ENCODE peak calls at places on chromosomes 6 and 20, in four cellular contexts. V, Q, I and L are unnamed samples.
A peak's percentile ranks its signal among the peaks of the same experiment; 100 is the strongest.

GRCh38 chr20:15604406-15604805 is 968.8 kb downstream of the KIF16B start:
- DNase-seq in V (no peak), Q (no peak), I (no peak), L (no peak)

GRCh38 chr6:53394704-53395103 is 46.0 kb upstream of the ELOVL5 start:
- DNase-seq in V (no peak), Q (no peak), I (no peak), L (no peak)

GRCh38 chr6:912871-913663 is 220.1 kb upstream of the EXOC2 start:
- DNase-seq in V (peak; percentile 47), Q (peak; percentile 39), I (peak; percentile 7), L (peak; percentile 81)

GRCh38 chr6:72048080-72048479 is 161.7 kb downstream of the RIMS1 start:
- DNase-seq in V (no peak), Q (no peak), I (no peak), L (peak; percentile 56)

GRCh38 chr6:53768636-53769035 is 26.2 kb upstream of the LRRC1 start:
- DNase-seq in V (peak; percentile 28), Q (no peak), I (no peak), L (peak; percentile 28)

GRCh38 chr6:156916108-156916801 is 139.1 kb downstream of the ARID1B start:
- DNase-seq in V (peak; percentile 37), Q (no peak), I (no peak), L (no peak)

GRCh38 chr20:59598625-59599310 is 5.6 kb upstream of the PHACTR3 start:
- DNase-seq in V (no peak), Q (no peak), I (peak; percentile 8), L (peak; percentile 42)

GRCh38 chr6:159044899-159045727 is at the start of gene TAGAP:
- DNase-seq in V (peak; percentile 2), Q (no peak), I (no peak), L (peak; percentile 42)

GRCh38 chr20:31595654-31596411 is 9.3 kb upstream of the ID1 start:
- DNase-seq in V (peak; percentile 86), Q (peak; percentile 90), I (peak; percentile 40), L (peak; percentile 98)

GRCh38 chr6:110517601-110518280 is 41.3 kb upstream of the SLC22A16 start:
- DNase-seq in V (no peak), Q (no peak), I (no peak), L (no peak)

GRCh38 chr6:82766476-82766875 is 299.2 kb downstream of the UBE3D start:
- DNase-seq in V (no peak), Q (no peak), I (peak; percentile 21), L (no peak)

GRCh38 chr6:43951063-43951755 is 176.0 kb downstream of the MRPL14 start:
- DNase-seq in V (no peak), Q (peak; percentile 56), I (no peak), L (peak; percentile 51)

GRCh38 chr20:47790032-47790965 is 5.0 kb upstream of the SULF2 start:
- DNase-seq in V (peak; percentile 70), Q (no peak), I (peak; percentile 92), L (peak; percentile 88)
- H3K9ac ChIP-seq in V (no peak overlapping the region), Q (no peak overlapping the region), I (peak overlapping the region; percentile 37), L (no peak overlapping the region)

GRCh38 chr6:149964243-149965190 is 774 bp downstream of the ULBP1 start:
- DNase-seq in V (peak; percentile 16), Q (no peak), I (no peak), L (peak; percentile 34)
- H3K27me3 ChIP-seq in V (peaks cover 57% of the 10 kb centered on the region), Q (peaks cover 63% of the 10 kb centered on the region), I (peaks cover 18% of the 10 kb centered on the region), L (peaks cover 58% of the 10 kb centered on the region)

DNA sequence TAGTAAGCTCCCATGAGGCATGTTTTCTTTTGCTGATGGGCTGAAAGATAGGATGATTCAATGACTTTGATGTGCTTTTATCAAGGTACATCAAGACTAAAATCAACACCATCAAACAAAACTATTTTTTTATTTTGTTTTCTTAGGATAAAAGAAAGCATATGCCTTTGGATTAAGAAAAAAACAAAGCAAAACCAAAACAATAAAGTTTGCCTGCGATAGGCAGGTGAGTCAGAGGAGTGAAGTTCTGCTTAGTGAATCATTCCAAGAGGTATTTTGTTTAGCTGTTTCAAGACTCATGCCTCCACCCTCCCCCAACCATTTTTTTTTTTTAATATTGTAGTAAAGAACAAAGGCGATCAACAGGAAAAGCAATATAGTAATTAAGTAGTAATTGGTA is 482.6 kb upstream of the MANEA start:
- DNase-seq in V (peak; percentile 71), Q (no peak), I (peak; percentile 68), L (peak; percentile 15)
- H3K4me3 ChIP-seq in V (no peak overlapping the region), Q (no peak overlapping the region), I (peak overlapping the region; percentile 12), L (peak overlapping the region; percentile 43)

GRCh38 chr6:142374090-142374783 is 72.4 kb downstream of the ADGRG6 start:
- DNase-seq in V (no peak), Q (no peak), I (no peak), L (no peak)

GRCh38 chr6:142373268-142374089 is 71.7 kb downstream of the ADGRG6 start:
- DNase-seq in V (peak; percentile 17), Q (no peak), I (no peak), L (no peak)

GRCh38 chr6:142377112-142377848 is 75.5 kb downstream of the ADGRG6 start:
- DNase-seq in V (peak; percentile 26), Q (peak; percentile 47), I (peak; percentile 84), L (no peak)

GRCh38 chr6:142376115-142376514 is 74.3 kb downstream of the ADGRG6 start:
- DNase-seq in V (no peak), Q (no peak), I (no peak), L (no peak)

DNA sequence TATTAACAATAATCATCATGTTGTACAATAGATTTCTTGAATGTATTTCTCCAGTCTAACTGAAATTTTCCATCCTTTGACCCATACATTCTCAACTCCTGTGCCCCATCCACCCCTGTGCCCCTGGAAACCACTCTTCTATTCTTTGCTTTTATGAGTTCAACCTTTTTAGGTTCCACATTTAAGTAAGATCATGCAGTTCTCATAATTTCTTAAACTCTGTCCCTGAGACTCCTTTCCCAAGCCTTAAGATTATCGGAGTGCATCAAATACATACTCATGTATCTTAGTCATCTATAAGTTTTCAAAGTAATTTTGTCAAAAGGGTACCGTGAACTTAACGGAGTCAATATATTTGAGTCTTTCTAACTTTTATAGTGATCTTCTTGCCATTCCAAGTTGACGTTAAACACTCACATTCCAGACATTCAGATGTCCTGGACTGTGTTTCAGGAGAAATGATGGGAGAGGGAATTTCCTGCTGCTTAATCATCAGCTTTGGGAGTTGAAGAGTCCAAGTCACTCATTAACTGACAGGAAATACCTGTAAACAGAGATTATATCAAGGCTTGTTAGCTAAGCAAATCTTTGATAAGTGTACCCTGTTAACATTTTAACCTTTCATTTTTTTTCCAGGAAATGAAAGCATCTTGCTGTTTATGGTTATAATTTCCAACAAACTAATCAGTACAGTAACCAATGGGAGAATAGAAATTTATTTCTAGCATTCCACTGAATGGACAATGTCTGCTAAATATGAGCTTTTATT is 73.3 kb downstream of the ADGRG6 start:
- DNase-seq in V (peak; percentile 83), Q (no peak), I (peak; percentile 74), L (peak; percentile 69)
- H3K9ac ChIP-seq in V (peak overlapping the region; percentile 39), Q (no peak overlapping the region), I (no peak overlapping the region), L (no peak overlapping the region)

DNA sequence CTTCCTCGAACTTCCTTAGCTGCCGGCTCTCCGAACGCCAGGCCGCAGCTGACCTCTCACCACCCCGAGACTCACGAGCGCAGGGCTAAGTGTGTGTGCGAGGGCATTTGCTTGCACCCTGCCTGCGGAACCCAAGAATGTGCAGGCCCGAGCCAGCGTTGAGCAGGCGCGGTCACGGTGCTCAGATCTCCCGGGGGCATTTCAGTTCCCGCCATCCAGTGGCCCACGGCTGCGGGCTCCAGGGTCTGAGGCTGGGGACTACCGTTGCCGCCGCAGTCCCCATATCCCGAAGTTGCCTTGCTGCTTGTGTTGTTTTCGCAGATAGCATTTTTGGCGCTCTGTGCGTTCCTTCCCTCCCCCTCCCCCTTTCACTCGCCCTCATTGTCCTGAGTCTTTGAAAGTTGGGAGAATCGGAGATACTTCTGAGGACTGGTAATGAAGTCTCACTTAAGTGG is 1.7 kb downstream of the NR2E1 start:
- DNase-seq in V (no peak), Q (no peak), I (no peak), L (no peak)
- H3K27me3 ChIP-seq in V (peaks cover 100% of the 10 kb centered on the region), Q (peaks cover 98% of the 10 kb centered on the region), I (peaks cover 80% of the 10 kb centered on the region), L (peaks cover 98% of the 10 kb centered on the region)

GRCh38 chr6:24874128-24874527 is 61.6 kb downstream of the RIPOR2 start:
- DNase-seq in V (no peak), Q (no peak), I (no peak), L (no peak)

GRCh38 chr6:24874776-24875175 is 61.0 kb downstream of the RIPOR2 start:
- DNase-seq in V (no peak), Q (no peak), I (no peak), L (no peak)

GRCh38 chr6:24879351-24879750 is 56.4 kb downstream of the RIPOR2 start:
- DNase-seq in V (no peak), Q (no peak), I (no peak), L (no peak)

GRCh38 chr6:24872769-24873168 is 63.0 kb downstream of the RIPOR2 start:
- DNase-seq in V (no peak), Q (no peak), I (no peak), L (no peak)

GRCh38 chr6:24876496-24877465 is 59.0 kb downstream of the RIPOR2 start:
- DNase-seq in V (no peak), Q (peak; percentile 66), I (no peak), L (no peak)
- H3K4me3 ChIP-seq in V (no peak overlapping the region), Q (peak overlapping the region; percentile 15), I (no peak overlapping the region), L (no peak overlapping the region)